ENCODE peak calls at places on chromosomes 11 and 22, in ten cellular contexts. M is MV-4-11; L is GM04504; F is heart right ventricle; Y is COR-L47; P is effector CD4-positive, alpha-beta T cell; A is T-helper 2 cell; Q is glutamatergic neuron; V is NCI-H1436; D is activated naive CD8-positive, alpha-beta T cell treated with anti-CD3 and anti-CD28 coated beads, Interleukin-2, amount 50 U/mL, for 24 hours. U is an unnamed sample.

GRCh38 chr11:358129-358805 is 11.0 kb upstream of the B4GALNT4 start:
- DNase-seq in M (no peak), L (no peak), F (no peak), Y (no peak), P (no peak), A (no peak), Q (no peak), V (no peak), D (no peak), U (no peak)

GRCh38 chr11:94928146-94928995 is 45.0 kb downstream of the CWC15 start:
- DNase-seq in M (peak), L (no peak), F (no peak), Y (no peak), P (no peak), A (no peak), Q (no peak), V (no peak), D (no peak), U (no peak)

GRCh38 chr22:49966716-49967332 is 6.3 kb downstream of the PIM3 start:
- DNase-seq in M (peak), L (no peak), F (peak), Y (no peak), P (no peak), A (no peak), Q (peak), V (no peak), D (peak), U (no peak)

GRCh38 chr22:39003165-39003638 is 10.9 kb upstream of the APOBEC3C start:
- DNase-seq in M (peak), L (peak), F (peak), Y (peak), P (peak), A (peak), Q (peak), V (peak), D (peak), U (peak)

GRCh38 chr11:92829121-92829520 is 140.3 kb upstream of the MTNR1B start:
- DNase-seq in M (no peak), L (no peak), F (no peak), Y (no peak), P (no peak), A (no peak), Q (no peak), V (no peak), D (no peak), U (no peak)

GRCh38 chr22:47724751-47725150 is 962.3 kb downstream of the TBC1D22A start:
- DNase-seq in M (no peak), L (no peak), F (no peak), Y (no peak), P (no peak), A (no peak), Q (no peak), V (no peak), D (no peak), U (no peak)

GRCh38 chr11:44246726-44247125 is 63.2 kb downstream of the ALX4 start:
- DNase-seq in M (no peak), L (peak), F (peak), Y (no peak), P (no peak), A (no peak), Q (no peak), V (no peak), D (no peak), U (no peak)

GRCh38 chr11:72716291-72716690 is 35.9 kb downstream of the ARAP1 start:
- DNase-seq in M (no peak), L (no peak), F (no peak), Y (peak), P (no peak), A (no peak), Q (peak), V (no peak), D (no peak), U (no peak)

GRCh38 chr22:37401401-37401859 is 25.8 kb downstream of the ELFN2 start:
- DNase-seq in M (no peak), L (no peak), F (peak), Y (no peak), P (no peak), A (no peak), Q (peak), V (no peak), D (no peak), U (no peak)

GRCh38 chr11:27582686-27583085 is 76.1 kb upstream of the LIN7C start:
- DNase-seq in M (no peak), L (no peak), F (no peak), Y (no peak), P (no peak), A (no peak), Q (no peak), V (no peak), D (no peak), U (no peak)

GRCh38 chr11:128194226-128194625 is 393.1 kb downstream of the ETS1 start:
- DNase-seq in M (no peak), L (no peak), F (no peak), Y (no peak), P (no peak), A (no peak), Q (no peak), V (no peak), D (no peak), U (no peak)

GRCh38 chr11:132898021-132898420 is 634.3 kb downstream of the OPCML start:
- DNase-seq in M (no peak), L (no peak), F (no peak), Y (no peak), P (no peak), A (no peak), Q (no peak), V (no peak), D (no peak), U (no peak)

GRCh38 chr11:67082071-67082791 is 25.6 kb downstream of the RHOD start:
- DNase-seq in M (peak), L (no peak), F (no peak), Y (no peak), P (no peak), A (no peak), Q (no peak), V (no peak), D (peak), U (no peak)

GRCh38 chr11:64204464-64204989 is 2.0 kb upstream of the FERMT3 start:
- DNase-seq in M (peak), L (peak), F (peak), Y (peak), P (peak), A (peak), Q (peak), V (peak), D (peak), U (peak)

GRCh38 chr22:26715392-26715939 is 58.1 kb downstream of the MIAT start:
- DNase-seq in M (no peak), L (no peak), F (no peak), Y (no peak), P (no peak), A (no peak), Q (no peak), V (no peak), D (no peak), U (no peak)

GRCh38 chr11:86644291-86644690 is 28.1 kb downstream of the ME3 start:
- DNase-seq in M (peak), L (peak), F (no peak), Y (no peak), P (no peak), A (no peak), Q (no peak), V (no peak), D (no peak), U (no peak)

U was measured in hepatic stellate cell.